ENCODE peak calls at places on chromosomes 4 and X, in six cellular contexts. One of them, this sample, is unnamed.

GRCh38 chrX:123648028-123648810 is 84.6 kb downstream of the THOC2 start:
- DNase-seq in globus pallidus: peak
- DNase-seq in pancreas: no peak
- DNase-seq in HFFc6: no peak
- DNase-seq in KG1: no peak
- DNase-seq in A673: peak
- DNase-seq in this sample: peak

GRCh38 chrX:131752493-131753198 is 208.8 kb downstream of the OR13H1 start:
- DNase-seq in globus pallidus: no peak
- DNase-seq in pancreas: no peak
- DNase-seq in HFFc6: no peak
- DNase-seq in KG1: no peak
- DNase-seq in A673: peak
- DNase-seq in this sample: no peak

GRCh38 chr4:48968814-48969213 is 17.3 kb upstream of the CWH43 start:
- DNase-seq in globus pallidus: no peak
- DNase-seq in pancreas: no peak
- DNase-seq in HFFc6: peak
- DNase-seq in KG1: no peak
- DNase-seq in A673: no peak
- DNase-seq in this sample: no peak

GRCh38 chr4:83931659-83932058 is 395.8 kb downstream of the GPAT3 start:
- DNase-seq in globus pallidus: no peak
- DNase-seq in pancreas: no peak
- DNase-seq in HFFc6: no peak
- DNase-seq in KG1: no peak
- DNase-seq in A673: no peak
- DNase-seq in this sample: no peak

GRCh38 chr4:95191537-95191936 is 357.2 kb downstream of the UNC5C start:
- DNase-seq in globus pallidus: no peak
- DNase-seq in pancreas: no peak
- DNase-seq in HFFc6: no peak
- DNase-seq in KG1: no peak
- DNase-seq in A673: no peak
- DNase-seq in this sample: no peak

GRCh38 chr4:158112612-158113011 is 60.2 kb downstream of the GASK1B start:
- DNase-seq in globus pallidus: no peak
- DNase-seq in pancreas: no peak
- DNase-seq in HFFc6: no peak
- DNase-seq in KG1: no peak
- DNase-seq in A673: no peak
- DNase-seq in this sample: no peak

GRCh38 chr4:171101845-171102244 is 711.4 kb upstream of the GALNTL6 start:
- DNase-seq in globus pallidus: no peak
- DNase-seq in pancreas: no peak
- DNase-seq in HFFc6: no peak
- DNase-seq in KG1: no peak
- DNase-seq in A673: no peak
- DNase-seq in this sample: no peak

GRCh38 chrX:70476166-70476933 is 31.7 kb downstream of the DLG3 start:
- DNase-seq in globus pallidus: no peak
- DNase-seq in pancreas: no peak
- DNase-seq in HFFc6: no peak
- DNase-seq in KG1: no peak
- DNase-seq in A673: no peak
- DNase-seq in this sample: no peak